ENCODE peak calls at places on chromosome 14, in four cellular contexts. One of them, this sample, is unnamed.
A peak's percentile ranks its signal among the peaks of the same experiment; 100 is the strongest.

GRCh38 chr14:86794689-86795088 is 1198.3 kb downstream of the GALC start:
- DNase-seq in nephron progenitor cell: no peak
- DNase-seq in mesendoderm: no peak
- DNase-seq in HFF-Myc: no peak
- DNase-seq in this sample: no peak

GRCh38 chr14:91873476-91874265 is 6.3 kb upstream of the TC2N start:
- DNase-seq in nephron progenitor cell: no peak
- DNase-seq in mesendoderm: no peak
- DNase-seq in HFF-Myc: no peak
- DNase-seq in this sample: peak; percentile 87

GRCh38 chr14:104373055-104373854 is 206.3 kb upstream of the C14orf180 start:
- DNase-seq in nephron progenitor cell: no peak
- DNase-seq in mesendoderm: no peak
- DNase-seq in HFF-Myc: no peak
- DNase-seq in this sample: no peak

GRCh38 chr14:49541049-49541448 is 45.1 kb downstream of the RPS29 start:
- DNase-seq in nephron progenitor cell: no peak
- DNase-seq in mesendoderm: no peak
- DNase-seq in HFF-Myc: no peak
- DNase-seq in this sample: no peak

GRCh38 chr14:88269816-88270416 is 53.2 kb downstream of the KCNK10 start:
- DNase-seq in nephron progenitor cell: no peak
- DNase-seq in mesendoderm: no peak
- DNase-seq in HFF-Myc: no peak
- DNase-seq in this sample: no peak

GRCh38 chr14:45201908-45202307 is 51.1 kb downstream of the MIS18BP1 start:
- DNase-seq in nephron progenitor cell: no peak
- DNase-seq in mesendoderm: peak; percentile 46
- DNase-seq in HFF-Myc: no peak
- DNase-seq in this sample: peak; percentile 29

GRCh38 chr14:89221109-89221508 is 195.9 kb downstream of the FOXN3 start:
- DNase-seq in nephron progenitor cell: no peak
- DNase-seq in mesendoderm: no peak
- DNase-seq in HFF-Myc: peak; percentile 22
- DNase-seq in this sample: no peak

GRCh38 chr14:89440997-89441909 is 24.2 kb upstream of the FOXN3 start:
- DNase-seq in nephron progenitor cell: no peak
- DNase-seq in mesendoderm: peak; percentile 93
- DNase-seq in HFF-Myc: no peak
- DNase-seq in this sample: no peak

GRCh38 chr14:90019824-90020523 is 41.8 kb upstream of the KCNK13 start:
- DNase-seq in nephron progenitor cell: no peak
- DNase-seq in mesendoderm: no peak
- DNase-seq in HFF-Myc: no peak
- DNase-seq in this sample: peak; percentile 6

GRCh38 chr14:104927432-104927816 is 2.7 kb downstream of the PLD4 start:
- DNase-seq in nephron progenitor cell: no peak
- DNase-seq in mesendoderm: no peak
- DNase-seq in HFF-Myc: no peak
- DNase-seq in this sample: no peak

GRCh38 chr14:81337073-81337472 is 63.1 kb downstream of the STON2 start:
- DNase-seq in nephron progenitor cell: no peak
- DNase-seq in mesendoderm: no peak
- DNase-seq in HFF-Myc: no peak
- DNase-seq in this sample: no peak

GRCh38 chr14:100524933-100525243 is 62.3 kb downstream of the BEGAIN start:
- DNase-seq in nephron progenitor cell: peak; percentile 62
- DNase-seq in mesendoderm: peak; percentile 45
- DNase-seq in HFF-Myc: no peak
- DNase-seq in this sample: peak; percentile 56

GRCh38 chr14:88542857-88543795 is 11.7 kb downstream of the PTPN21 start:
- DNase-seq in nephron progenitor cell: no peak
- DNase-seq in mesendoderm: no peak
- DNase-seq in HFF-Myc: no peak
- DNase-seq in this sample: no peak

GRCh38 chr14:95185033-95185432 is 27.7 kb upstream of the DICER1 start:
- DNase-seq in nephron progenitor cell: no peak
- DNase-seq in mesendoderm: no peak
- DNase-seq in HFF-Myc: no peak
- DNase-seq in this sample: no peak

GRCh38 chr14:99413972-99414371 is 66.7 kb downstream of the SETD3 start:
- DNase-seq in nephron progenitor cell: no peak
- DNase-seq in mesendoderm: no peak
- DNase-seq in HFF-Myc: no peak
- DNase-seq in this sample: no peak

GRCh38 chr14:21467620-21468019 is 9.1 kb downstream of the RAB2B start:
- DNase-seq in nephron progenitor cell: no peak
- DNase-seq in mesendoderm: no peak
- DNase-seq in HFF-Myc: no peak
- DNase-seq in this sample: no peak

GRCh38 chr14:77023001-77023996 is 5.2 kb downstream of the IRF2BPL start:
- DNase-seq in nephron progenitor cell: no peak
- DNase-seq in mesendoderm: peak; percentile 79
- DNase-seq in HFF-Myc: no peak
- DNase-seq in this sample: peak; percentile 77

GRCh38 chr14:52076334-52076733 is 7.5 kb upstream of the NID2 start:
- DNase-seq in nephron progenitor cell: no peak
- DNase-seq in mesendoderm: no peak
- DNase-seq in HFF-Myc: no peak
- DNase-seq in this sample: no peak

GRCh38 chr14:89657014-89657413 is 240.0 kb upstream of the FOXN3 start:
- DNase-seq in nephron progenitor cell: no peak
- DNase-seq in mesendoderm: no peak
- DNase-seq in HFF-Myc: no peak
- DNase-seq in this sample: no peak

GRCh38 chr14:58598028-58598850 is 39.5 kb upstream of the DACT1 start:
- DNase-seq in nephron progenitor cell: no peak
- DNase-seq in mesendoderm: no peak
- DNase-seq in HFF-Myc: no peak
- DNase-seq in this sample: peak; percentile 3

GRCh38 chr14:102500190-102500661 is 9.3 kb downstream of the ANKRD9 start:
- DNase-seq in nephron progenitor cell: no peak
- DNase-seq in mesendoderm: no peak
- DNase-seq in HFF-Myc: peak; percentile 73
- DNase-seq in this sample: peak; percentile 33

GRCh38 chr14:52332269-52332668 is 18.2 kb downstream of the PTGER2 start:
- DNase-seq in nephron progenitor cell: no peak
- DNase-seq in mesendoderm: no peak
- DNase-seq in HFF-Myc: no peak
- DNase-seq in this sample: no peak

GRCh38 chr14:69999246-69999645 is 120.0 kb downstream of the SMOC1 start:
- DNase-seq in nephron progenitor cell: no peak
- DNase-seq in mesendoderm: peak; percentile 60
- DNase-seq in HFF-Myc: peak; percentile 9
- DNase-seq in this sample: no peak

GRCh38 chr14:51674294-51675002 is 22.7 kb downstream of the FRMD6 start:
- DNase-seq in nephron progenitor cell: no peak
- DNase-seq in mesendoderm: no peak
- DNase-seq in HFF-Myc: no peak
- DNase-seq in this sample: no peak

GRCh38 chr14:69349091-69349777 is 48.9 kb downstream of the ERH start:
- DNase-seq in nephron progenitor cell: no peak
- DNase-seq in mesendoderm: peak; percentile 64
- DNase-seq in HFF-Myc: no peak
- DNase-seq in this sample: no peak

GRCh38 chr14:81953419-81953818 is 419.8 kb upstream of the SEL1L start:
- DNase-seq in nephron progenitor cell: no peak
- DNase-seq in mesendoderm: peak; percentile 52
- DNase-seq in HFF-Myc: no peak
- DNase-seq in this sample: no peak

GRCh38 chr14:103862393-103862782 is 15.0 kb upstream of the PPP1R13B start:
- DNase-seq in nephron progenitor cell: no peak
- DNase-seq in mesendoderm: peak; percentile 29
- DNase-seq in HFF-Myc: no peak
- DNase-seq in this sample: no peak

GRCh38 chr14:77303417-77304156 is 17.1 kb downstream of the POMT2 start:
- DNase-seq in nephron progenitor cell: no peak
- DNase-seq in mesendoderm: peak; percentile 86
- DNase-seq in HFF-Myc: peak; percentile 56
- DNase-seq in this sample: peak; percentile 52

GRCh38 chr14:97106166-97106565 is 309.0 kb downstream of the VRK1 start:
- DNase-seq in nephron progenitor cell: no peak
- DNase-seq in mesendoderm: no peak
- DNase-seq in HFF-Myc: no peak
- DNase-seq in this sample: peak; percentile 43

GRCh38 chr14:66477567-66477966 is 8.6 kb upstream of the CCDC196 start:
- DNase-seq in nephron progenitor cell: no peak
- DNase-seq in mesendoderm: no peak
- DNase-seq in HFF-Myc: no peak
- DNase-seq in this sample: no peak

GRCh38 chr14:77076118-77076631 is 21.9 kb upstream of the CIPC start:
- DNase-seq in nephron progenitor cell: peak; percentile 51
- DNase-seq in mesendoderm: peak; percentile 69
- DNase-seq in HFF-Myc: no peak
- DNase-seq in this sample: no peak

This sample was measured in activated CD8-positive, alpha-beta T cell treated with anti-CD3 and anti-CD28 coated beads for 36 hours.